ENCODE peak calls at places on chromosomes 3 and 15, in five cellular contexts. V is dorsolateral prefrontal cortex, E is foreskin fibroblast, C is fibroblast of pulmonary artery, O is cardiac muscle cell. Z is an unnamed sample.

GRCh38 chr3:140113983-140114923 is 179.3 kb downstream of the CLSTN2 start:
- DNase-seq in V (no peak), C (no peak), O (no peak), E (no peak), Z (no peak)

GRCh38 chr3:150771600-150771999 is 8.6 kb upstream of the SIAH2 start:
- DNase-seq in O (no peak), V (no peak), E (peak; percentile 31), C (no peak), Z (no peak)

GRCh38 chr15:47514251-47514652 is 203.1 kb upstream of the SEMA6D start:
- DNase-seq in O (no peak), E (peak; percentile 73), V (no peak), C (peak; percentile 69), Z (no peak)

GRCh38 chr15:25061808-25062550 is 107.2 kb downstream of the SNRPN start:
- DNase-seq in O (no peak), V (no peak), C (no peak), E (no peak), Z (peak; percentile 12)

GRCh38 chr3:80643421-80643820 is 875.6 kb upstream of the ROBO1 start:
- DNase-seq in V (no peak), C (no peak), E (no peak), O (no peak), Z (no peak)

GRCh38 chr15:48190932-48191573 is 412 bp upstream of the CTXN2 start:
- DNase-seq in C (peak; percentile 78), O (peak; percentile 93), V (peak; percentile 45), E (peak; percentile 86), Z (peak; percentile 70)

GRCh38 chr3:52572221-52572620 is 35.8 kb downstream of the UQCC5 start:
- DNase-seq in V (no peak), E (no peak), C (no peak), O (no peak), Z (no peak)

GRCh38 chr3:193292386-193292785 is 51.4 kb downstream of the PLAAT1 start:
- DNase-seq in V (no peak), E (no peak), C (no peak), O (no peak), Z (no peak)

GRCh38 chr3:131535596-131535995 is 32.8 kb upstream of the MRPL3 start:
- DNase-seq in O (no peak), C (no peak), E (peak; percentile 88), V (no peak), Z (no peak)

GRCh38 chr15:69065981-69066645 is 51.6 kb downstream of the NOX5 start:
- DNase-seq in O (no peak), E (no peak), C (no peak), V (no peak), Z (no peak)

GRCh38 chr3:36741285-36741684 is 23.1 kb downstream of the DCLK3 start:
- DNase-seq in C (peak; percentile 4), E (peak; percentile 13), O (no peak), V (no peak), Z (no peak)

GRCh38 chr15:100705841-100706240 is 103.5 kb downstream of the ASB7 start:
- DNase-seq in O (no peak), C (no peak), E (no peak), V (no peak), Z (no peak)

GRCh38 chr3:157263027-157263426 is 103.1 kb upstream of the CCNL1 start:
- DNase-seq in V (no peak), O (no peak), E (peak; percentile 5), C (peak; percentile 66), Z (no peak)

GRCh38 chr3:65936908-65937638 is 101.6 kb downstream of the MAGI1 start:
- DNase-seq in V (no peak), C (no peak), E (no peak), O (no peak), Z (no peak)

GRCh38 chr3:181056276-181056675 is 66.7 kb upstream of the DNAJC19 start:
- DNase-seq in C (no peak), V (no peak), O (no peak), E (no peak), Z (no peak)

GRCh38 chr3:84439476-84439875 is 519.3 kb upstream of the CADM2 start:
- DNase-seq in C (no peak), O (no peak), E (no peak), V (no peak), Z (no peak)

GRCh38 chr15:101126618-101127502 is 125.0 kb downstream of the CHSY1 start:
- DNase-seq in O (no peak), C (peak; percentile 61), E (peak; percentile 42), V (no peak), Z (no peak)

GRCh38 chr3:18988619-18989229 is 159.6 kb upstream of the KCNH8 start:
- DNase-seq in V (no peak), C (peak; percentile 40), O (peak; percentile 42), E (no peak), Z (no peak)

GRCh38 chr3:185200639-185201038 is 47.8 kb upstream of the C3orf70 start:
- DNase-seq in V (no peak), E (peak; percentile 54), O (no peak), C (peak; percentile 76), Z (no peak)

GRCh38 chr15:31275331-31276262 is 51.0 kb upstream of the KLF13 start:
- DNase-seq in V (no peak), O (no peak), E (no peak), C (no peak), Z (no peak)

GRCh38 chr3:45915518-45916231 is 27.6 kb upstream of the CXCR6 start:
- DNase-seq in O (no peak), V (peak; percentile 67), C (peak; percentile 65), E (peak; percentile 90), Z (no peak)

GRCh38 chr3:178623666-178624255 is 87.5 kb downstream of the KCNMB2 start:
- DNase-seq in C (no peak), O (no peak), E (no peak), V (no peak), Z (peak; percentile 44)

GRCh38 chr3:107525101-107525953 is 2.6 kb downstream of the BBX start:
- DNase-seq in V (peak; percentile 59), E (peak; percentile 72), C (peak; percentile 20), O (peak; percentile 30), Z (peak; percentile 63)

GRCh38 chr15:25067725-25068309 is 113.0 kb downstream of the SNRPN start:
- DNase-seq in C (no peak), E (no peak), V (no peak), O (no peak), Z (no peak)

DNA sequence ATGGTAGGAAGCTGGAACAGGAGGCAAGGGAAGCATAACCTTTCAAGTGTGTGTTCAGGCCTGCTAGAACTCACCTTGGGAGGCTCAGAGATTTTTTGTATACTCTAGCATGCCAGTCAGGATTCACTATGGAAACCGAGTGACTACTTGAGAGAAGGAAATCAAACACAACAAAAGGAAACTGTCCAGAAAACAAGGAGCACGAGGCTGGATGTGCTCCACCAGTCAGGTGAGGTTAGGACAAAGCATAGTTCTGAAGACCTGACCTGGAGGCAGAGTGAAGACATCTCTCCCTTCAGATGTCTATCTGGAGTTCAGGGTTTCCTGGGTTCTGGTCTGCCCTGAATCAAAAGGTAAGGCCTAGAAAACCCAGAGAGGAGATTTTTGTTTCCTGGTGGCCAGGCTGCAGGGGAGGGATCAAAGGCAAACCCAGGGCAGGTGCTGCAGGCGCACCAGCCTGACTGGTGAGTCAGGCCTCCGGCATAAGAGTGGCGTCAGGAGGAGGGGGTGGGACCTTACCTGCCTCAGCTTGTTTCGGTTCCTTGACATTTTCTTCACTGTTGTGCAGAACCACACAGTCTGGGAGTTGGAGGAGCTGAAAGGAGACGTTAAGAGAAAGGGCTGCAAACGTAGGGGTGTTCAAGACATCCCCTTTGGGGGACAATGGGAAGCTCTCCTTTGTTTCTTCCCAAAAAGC is 52.2 kb upstream of the OSBPL11 start:
- DNase-seq in V (no peak), C (no peak), E (no peak), O (no peak), Z (no peak)
- TF ChIP-seq CTCF in V (no peak), C (no peak), E (no peak), O (no peak), Z (no peak)

GRCh38 chr15:96860746-96861145 is 530.2 kb downstream of the NR2F2 start:
- DNase-seq in V (no peak), C (no peak), E (no peak), O (no peak), Z (no peak)
- TF ChIP-seq CTCF in V (no peak), C (no peak), E (no peak), O (no peak), Z (no peak)

GRCh38 chr3:155393316-155393715 is 99.8 kb upstream of the STRIT1 start:
- DNase-seq in C (no peak), E (peak; percentile 62), V (no peak), O (no peak), Z (no peak)

GRCh38 chr3:155391104-155391503 is 97.6 kb upstream of the STRIT1 start:
- DNase-seq in E (peak; percentile 82), O (no peak), V (no peak), C (peak; percentile 11), Z (no peak)

GRCh38 chr3:155391583-155391982 is 98.1 kb upstream of the STRIT1 start:
- DNase-seq in V (no peak), O (no peak), C (peak; percentile 26), E (peak; percentile 94), Z (no peak)

GRCh38 chr3:155390361-155390760 is 96.9 kb upstream of the STRIT1 start:
- DNase-seq in E (no peak), V (no peak), C (no peak), O (no peak), Z (no peak)

DNA sequence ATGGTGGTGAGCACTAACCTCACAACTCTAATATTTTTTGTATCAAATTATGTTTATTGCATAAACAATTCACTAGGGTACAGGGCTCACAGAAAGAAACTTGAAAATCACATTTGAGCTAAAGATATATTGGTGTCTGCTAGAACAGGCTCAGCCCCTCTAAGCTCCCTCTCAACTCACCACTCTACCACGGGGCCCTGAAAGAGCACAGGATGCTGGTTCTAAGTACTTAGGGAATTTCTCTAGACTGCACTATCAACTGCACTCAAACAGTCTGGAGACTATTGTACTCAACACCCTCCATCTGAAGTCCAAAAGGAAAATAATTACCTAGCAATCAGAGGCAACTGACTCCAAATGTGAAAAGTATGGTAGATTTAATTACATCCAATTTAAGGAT is 98.7 kb upstream of the STRIT1 start:
- DNase-seq in C (no peak), V (no peak), E (no peak), O (peak; percentile 60), Z (no peak)
- TF ChIP-seq CTCF in C (no peak), V (no peak), E (no peak), O (no peak), Z (no peak)

GRCh38 chr3:163936557-163936956 is 1141.7 kb downstream of the SI start:
- DNase-seq in V (no peak), E (no peak), O (no peak), C (no peak), Z (no peak)

GRCh38 chr3:163935411-163935810 is 1142.9 kb downstream of the SI start:
- DNase-seq in C (no peak), E (no peak), V (no peak), O (no peak), Z (no peak)

GRCh38 chr3:163943664-163944063 is 1134.6 kb downstream of the SI start:
- DNase-seq in O (no peak), C (no peak), V (no peak), E (no peak), Z (no peak)

GRCh38 chr3:163939926-163940325 is 1138.4 kb downstream of the SI start:
- DNase-seq in O (no peak), C (peak; percentile 2), E (no peak), V (no peak), Z (no peak)
- TF ChIP-seq CTCF in O (no peak), C (no peak), E (no peak), V (no peak), Z (no peak)